ENCODE peak calls at places on chromosomes 1 and 21, in five cellular contexts. L, S, B, G and M are unnamed samples.

GRCh38 chr21:32544697-32545096 is 40.6 kb downstream of the TCP10L start:
- DNase-seq in L (no peak), S (no peak), B (no peak), G (no peak), M (no peak)

GRCh38 chr1:22428672-22429071 is 23.0 kb upstream of the ZBTB40 start:
- DNase-seq in L (peak), S (no peak), B (no peak), G (no peak), M (no peak)

GRCh38 chr1:94806451-94806861 is 13.7 kb upstream of the SLC44A3 start:
- DNase-seq in L (peak), S (no peak), B (no peak), G (no peak), M (no peak)

GRCh38 chr1:1307908-1308755 is at the start of the genes ACAP3 and PUSL1:
- DNase-seq in L (peak), S (peak), B (peak), G (peak), M (peak)

GRCh38 chr1:10979483-10979920 is 33.0 kb upstream of the TARDBP start:
- DNase-seq in L (no peak), S (peak), B (no peak), G (peak), M (peak)

GRCh38 chr1:224182866-224183590 is at the start of gene DEGS1:
- DNase-seq in L (peak), S (peak), B (peak), G (peak), M (peak)

GRCh38 chr1:94025383-94026340 is 95.3 kb downstream of the ABCA4 start:
- DNase-seq in L (peak), S (no peak), B (peak), G (peak), M (peak)

GRCh38 chr1:17080085-17080759 is 26.4 kb upstream of the SDHB start:
- DNase-seq in L (no peak), S (no peak), B (no peak), G (no peak), M (no peak)

GRCh38 chr1:103496014-103496635 is 29.4 kb upstream of the RNPC3 start:
- DNase-seq in L (peak), S (no peak), B (no peak), G (no peak), M (no peak)

GRCh38 chr1:32949519-32949918 is 15.1 kb downstream of the RNF19B start:
- DNase-seq in L (no peak), S (no peak), B (peak), G (no peak), M (no peak)

GRCh38 chr1:110242062-110242461 is 31.9 kb downstream of the KCNC4 start:
- DNase-seq in L (no peak), S (no peak), B (no peak), G (no peak), M (no peak)

GRCh38 chr1:59671953-59672305 is 142.8 kb upstream of the HOOK1 start:
- DNase-seq in L (no peak), S (no peak), B (no peak), G (no peak), M (no peak)

GRCh38 chr1:89754518-89754917 is 66.3 kb upstream of the LRRC8D start:
- DNase-seq in L (peak), S (no peak), B (no peak), G (no peak), M (no peak)

GRCh38 chr1:162678439-162678838 is 46.2 kb downstream of the DDR2 start:
- DNase-seq in L (peak), S (no peak), B (peak), G (peak), M (no peak)

GRCh38 chr1:118204648-118205047 is 19.6 kb upstream of the SPAG17 start:
- DNase-seq in L (no peak), S (no peak), B (no peak), G (no peak), M (no peak)

GRCh38 chr21:41627428-41627827 is 119.5 kb upstream of the TMPRSS2 start:
- DNase-seq in L (peak), S (no peak), B (no peak), G (no peak), M (no peak)

DNA sequence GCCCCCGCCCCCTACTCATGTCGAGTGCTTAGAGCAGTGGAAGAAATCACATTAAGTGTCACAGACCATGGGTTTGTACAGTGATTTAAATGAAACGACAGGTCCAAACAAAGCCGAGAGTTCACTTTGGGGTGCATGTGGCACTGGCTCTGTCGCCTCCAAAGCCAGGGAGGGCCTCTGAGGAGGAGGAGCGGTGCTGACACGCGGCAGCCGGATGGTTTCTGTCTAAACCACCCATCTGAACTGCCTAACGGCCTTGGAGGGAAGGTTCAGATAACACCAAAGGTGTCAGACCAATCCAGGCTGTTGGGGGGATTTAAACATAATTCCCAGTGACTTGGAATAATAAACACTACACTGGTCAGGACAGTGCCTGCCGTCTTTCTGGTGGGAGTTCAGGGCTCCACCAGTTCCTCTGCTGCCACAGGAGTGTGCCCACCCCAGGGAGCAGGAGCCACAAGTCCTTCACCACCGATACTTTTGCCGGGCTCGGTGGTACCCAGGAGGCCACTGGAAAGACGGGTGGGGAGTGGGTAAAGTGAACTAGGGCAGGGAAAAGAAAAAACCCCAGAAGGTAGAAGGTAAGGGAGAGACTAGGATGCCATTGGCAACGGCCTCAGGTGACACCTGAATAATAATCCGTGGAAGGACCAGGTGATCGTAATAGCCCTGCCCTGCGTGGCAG is 78.2 kb downstream of the SLC66A1 start:
- DNase-seq in L (no peak), S (no peak), B (no peak), G (no peak), M (no peak)
- TF ChIP-seq POLR2A in L (no peak), S (no peak), B (no peak), G (no peak), M (no peak)

DNA sequence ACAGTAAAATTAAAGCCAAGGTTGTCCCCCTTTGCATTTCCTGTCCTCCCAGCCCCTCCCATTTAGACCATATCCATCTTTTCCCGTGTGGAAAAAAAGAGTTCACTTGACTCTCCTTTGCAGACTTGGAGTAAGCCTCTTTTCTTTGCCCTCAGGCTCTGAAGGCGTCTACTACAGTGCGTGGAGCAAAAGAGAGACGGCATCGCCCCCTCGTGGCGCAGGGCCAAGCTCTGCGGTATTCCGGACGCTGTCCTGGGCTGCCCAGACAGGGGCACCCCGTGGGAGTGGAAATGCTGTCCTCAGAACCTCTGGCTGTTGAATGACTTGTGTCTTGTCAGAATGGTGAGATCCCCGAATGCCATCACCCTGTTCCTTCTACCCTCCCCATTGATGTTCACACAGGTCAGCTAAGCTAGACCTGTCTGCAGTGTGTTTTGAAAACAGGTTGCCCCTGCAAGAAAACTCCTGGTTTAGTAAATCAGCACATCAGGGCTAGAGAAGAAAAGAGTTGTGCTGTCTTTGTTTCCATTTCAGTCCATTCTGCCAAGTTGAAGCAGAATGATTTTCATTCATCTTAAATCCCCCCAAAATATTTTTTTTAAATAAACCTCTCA is 12.3 kb upstream of the GJA8 start:
- DNase-seq in L (peak), S (peak), B (peak), G (peak), M (peak)
- TF ChIP-seq CTCF in L (peak), S (peak), B (peak), G (peak), M (peak)

GRCh38 chr1:222457084-222457483 is 90.8 kb downstream of the HHIPL2 start:
- DNase-seq in L (no peak), S (no peak), B (no peak), G (no peak), M (no peak)

GRCh38 chr1:222457513-222457912 is 90.4 kb downstream of the HHIPL2 start:
- DNase-seq in L (no peak), S (no peak), B (no peak), G (no peak), M (no peak)

GRCh38 chr1:222454782-222455181 is 93.1 kb downstream of the HHIPL2 start:
- DNase-seq in L (peak), S (peak), B (no peak), G (no peak), M (no peak)

GRCh38 chr1:222454196-222454595 is 93.7 kb downstream of the HHIPL2 start:
- DNase-seq in L (peak), S (no peak), B (no peak), G (no peak), M (no peak)

GRCh38 chr1:222455188-222455879 is 92.6 kb downstream of the HHIPL2 start:
- DNase-seq in L (peak), S (peak), B (peak), G (peak), M (peak)
- H3K4me3 ChIP-seq in L (no peak), S (no peak), B (no peak), G (no peak), M (peak)

GRCh38 chr1:183472488-183473285 is at the start of gene SMG7:
- DNase-seq in L (peak), S (no peak), B (peak), G (peak), M (peak)

GRCh38 chr1:183467687-183468086 is 4.6 kb upstream of the SMG7 start:
- DNase-seq in L (no peak), S (no peak), B (no peak), G (no peak), M (no peak)

GRCh38 chr1:183471748-183472487 is 381 bp upstream of the SMG7 start:
- DNase-seq in L (peak), S (peak), B (peak), G (peak), M (peak)

GRCh38 chr1:183470961-183471747 is 1.1 kb upstream of the SMG7 start:
- DNase-seq in L (peak), S (peak), B (peak), G (peak), M (peak)

GRCh38 chr1:183470147-183470960 is 1.9 kb upstream of the SMG7 start:
- DNase-seq in L (peak), S (peak), B (peak), G (peak), M (peak)
- TF ChIP-seq POLR2A in L (no peak), S (no peak), B (peak), G (no peak), M (peak)

GRCh38 chr21:17386498-17386897 is 126.3 kb upstream of the CXADR start:
- DNase-seq in L (no peak), S (no peak), B (no peak), G (no peak), M (no peak)

GRCh38 chr21:17389311-17389710 is 123.5 kb upstream of the CXADR start:
- DNase-seq in L (no peak), S (no peak), B (no peak), G (no peak), M (no peak)

GRCh38 chr21:17388226-17388625 is 124.6 kb upstream of the CXADR start:
- DNase-seq in L (no peak), S (no peak), B (no peak), G (no peak), M (no peak)

GRCh38 chr21:17390575-17390974 is 122.3 kb upstream of the CXADR start:
- DNase-seq in L (peak), S (no peak), B (no peak), G (no peak), M (no peak)

DNA sequence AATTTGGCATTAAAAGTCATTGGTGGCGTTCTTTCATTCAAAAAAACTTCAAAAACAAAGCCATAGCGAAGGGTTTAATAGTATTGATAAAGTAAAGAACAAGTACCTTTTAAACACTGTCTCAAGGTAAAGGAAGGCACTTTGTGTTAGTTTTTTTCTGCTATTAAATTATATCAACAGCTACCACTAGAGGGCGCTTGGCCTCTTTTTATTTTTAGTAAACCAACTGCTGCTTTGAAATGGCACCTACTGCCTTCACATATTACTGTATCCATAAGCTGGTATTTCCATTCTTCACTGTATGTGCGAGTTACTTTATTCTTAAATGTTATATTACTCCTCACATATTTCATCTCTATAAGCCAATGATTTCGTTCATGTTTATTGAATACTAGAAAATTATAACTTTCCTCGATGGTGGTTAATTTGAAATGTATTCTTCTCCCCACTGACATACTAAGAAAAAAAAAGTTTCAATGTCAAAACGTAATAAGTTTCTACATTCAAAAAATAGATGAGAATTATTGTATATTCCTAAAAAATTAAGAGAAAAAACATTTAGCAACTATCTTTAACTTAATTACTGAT is 125.7 kb upstream of the CXADR start:
- DNase-seq in L (peak), S (no peak), B (peak), G (peak), M (peak)
- TF ChIP-seq CTCF in L (peak), S (peak), B (peak), G (peak), M (peak)

DNA sequence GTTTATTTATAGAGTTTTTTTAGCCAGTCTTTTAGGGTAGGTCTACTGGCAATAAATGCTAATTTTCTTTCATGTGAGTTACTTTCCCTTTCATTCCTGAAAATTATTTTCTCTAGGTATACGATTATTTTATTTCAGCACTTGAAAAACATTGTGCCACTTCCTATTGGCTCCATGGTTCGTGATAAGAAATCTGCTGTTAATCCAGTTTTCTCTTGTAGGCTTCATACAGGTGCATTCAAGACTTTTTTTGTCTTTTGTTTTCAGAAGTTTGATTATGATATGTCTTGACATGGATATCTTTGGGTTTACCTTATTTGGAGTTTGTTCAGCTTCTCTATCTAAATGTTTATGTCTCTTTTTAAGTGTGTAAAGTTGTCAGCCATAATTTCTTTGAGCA is 148.3 kb downstream of the HS2ST1 start:
- DNase-seq in L (no peak), S (no peak), B (no peak), G (no peak), M (no peak)
- H3K4me3 ChIP-seq in L (no peak), S (no peak), B (no peak), G (no peak), M (no peak)

DNA sequence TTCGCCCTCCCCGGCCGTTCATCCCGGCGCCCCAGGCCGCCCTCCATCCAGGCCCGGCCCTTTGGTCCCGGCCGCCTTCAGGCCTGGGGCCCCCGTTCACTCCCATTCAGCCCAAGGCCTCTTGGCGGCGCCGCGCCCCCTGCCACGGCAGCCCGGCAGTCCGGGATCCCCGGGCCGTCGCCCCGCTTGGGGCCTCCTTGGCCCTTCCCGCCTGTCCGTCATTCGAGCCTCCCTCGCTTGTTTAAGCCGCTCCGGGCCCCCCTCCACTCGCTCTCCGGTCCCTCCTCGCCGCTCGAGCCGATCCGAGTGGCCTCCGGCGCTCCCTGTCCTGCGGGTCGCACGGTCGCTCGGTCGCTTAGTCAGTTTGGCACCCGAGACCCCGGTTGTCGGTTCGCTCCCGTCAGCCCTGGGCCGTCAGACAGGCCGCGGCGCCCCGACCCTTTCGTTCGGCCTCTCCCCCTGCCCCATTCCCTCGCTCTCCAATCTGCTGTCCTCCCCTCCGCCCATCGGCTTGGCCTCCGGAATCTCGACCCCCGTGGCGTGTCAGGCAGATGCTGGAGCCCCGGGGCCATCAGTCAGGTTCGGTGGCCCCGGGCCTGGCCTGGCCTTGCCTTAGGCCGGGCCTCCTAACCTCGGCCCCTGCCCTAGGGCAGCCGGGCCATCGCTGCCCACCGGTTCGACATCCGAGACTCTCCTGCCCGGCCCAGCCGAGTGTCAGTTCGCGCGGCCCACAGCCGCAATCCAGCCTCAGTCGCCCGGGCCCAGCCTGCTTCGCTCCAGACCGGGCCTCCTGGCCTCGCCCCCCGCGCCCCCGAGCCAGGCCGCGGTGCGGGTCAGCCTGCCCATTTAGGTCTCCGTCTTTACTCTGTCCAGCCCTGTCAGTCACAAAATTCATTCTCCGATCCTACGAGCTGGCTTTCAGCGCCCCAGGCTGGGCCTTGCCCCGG is 1.1 kb downstream of the LRRC41 start:
- DNase-seq in L (peak), S (peak), B (peak), G (peak), M (peak)
- TF ChIP-seq POLR2A in L (no peak), S (no peak), B (no peak), G (no peak), M (no peak)

DNA sequence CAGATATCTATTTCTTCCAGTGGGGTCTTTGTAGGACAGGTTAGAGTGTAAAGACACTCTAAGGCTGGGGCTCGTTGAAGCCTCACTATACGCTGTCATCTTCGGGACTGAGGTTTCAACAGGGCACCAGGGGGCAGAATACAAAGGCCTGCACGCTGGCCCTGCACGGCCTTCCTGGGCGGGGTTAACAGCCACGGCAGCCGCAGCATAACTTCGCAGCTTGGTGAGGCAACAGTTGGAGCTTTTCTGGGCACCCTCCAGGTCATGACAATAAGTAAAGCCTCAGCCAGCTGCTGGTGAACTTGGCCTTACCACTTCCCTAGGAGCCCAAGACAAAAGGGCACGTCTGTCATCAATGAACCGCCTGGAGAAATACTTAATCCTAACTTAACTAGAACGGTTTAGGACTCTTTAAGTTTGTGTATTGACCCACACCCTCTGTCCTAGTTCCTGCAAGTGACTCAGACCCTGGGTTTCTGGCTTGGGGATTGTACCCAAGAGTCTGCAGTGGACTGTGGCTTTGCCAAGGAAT is 2.3 kb upstream of the RUNX1 start:
- DNase-seq in L (peak), S (peak), B (peak), G (peak), M (peak)
- TF ChIP-seq CTCF in L (peak), S (peak), B (no peak), G (peak), M (peak)

GRCh38 chr1:41365772-41366427 is 4.7 kb downstream of the FOXO6 start:
- DNase-seq in L (no peak), S (peak), B (peak), G (peak), M (no peak)
- H3K4me3 ChIP-seq in L (no peak), S (peak), B (peak), G (peak), M (peak)